ENCODE peak calls at places on chromosomes 12 and 14, in eight cellular contexts. U is left kidney; K is kidney glomerular epithelial cell; F is foreskin fibroblast; Q is T47D; X is HS-5; G is ELF-1; T is naive thymus-derived CD8-positive, alpha-beta T cell. W is an unnamed sample.

GRCh38 chr12:122437656-122438121 is 15.2 kb upstream of the CLIP1 start:
- DNase-seq in U (no peak), K (no peak), F (peak; percentile 91), Q (no peak), X (no peak), G (no peak), T (no peak), W (no peak)

GRCh38 chr12:11630046-11630706 is 19.3 kb upstream of the ETV6 start:
- DNase-seq in U (no peak), K (no peak), F (no peak), Q (no peak), X (no peak), G (no peak), T (no peak), W (no peak)

GRCh38 chr12:45503887-45504286 is 225.6 kb upstream of the ARID2 start:
- DNase-seq in U (no peak), K (no peak), F (no peak), Q (no peak), X (no peak), G (no peak), T (no peak), W (no peak)

GRCh38 chr12:68611094-68611818 is 557 bp downstream of the RAP1B start:
- DNase-seq in U (peak; percentile 82), K (peak; percentile 45), F (peak; percentile 69), Q (peak; percentile 57), X (no peak), G (peak; percentile 70), T (peak; percentile 61), W (no peak)

GRCh38 chr12:51714666-51715065 is 123.6 kb downstream of the SCN8A start:
- DNase-seq in U (no peak), K (no peak), F (peak; percentile 70), Q (no peak), X (peak; percentile 71), G (no peak), T (no peak), W (no peak)

GRCh38 chr12:75783093-75783877 is 248.3 kb downstream of the PHLDA1 start:
- DNase-seq in U (no peak), K (no peak), F (peak; percentile 64), Q (no peak), X (no peak), G (no peak), T (no peak), W (no peak)

GRCh38 chr12:108299980-108300696 is 39.0 kb downstream of the CMKLR1 start:
- DNase-seq in U (no peak), K (no peak), F (no peak), Q (no peak), X (no peak), G (no peak), T (no peak), W (no peak)

GRCh38 chr12:109033239-109034196 is 12.7 kb upstream of the SVOP start:
- DNase-seq in U (peak; percentile 32), K (no peak), F (no peak), Q (peak; percentile 46), X (no peak), G (no peak), T (no peak), W (no peak)

GRCh38 chr14:35687335-35687939 is 121.7 kb downstream of the RALGAPA1 start:
- DNase-seq in U (peak; percentile 67), K (peak; percentile 18), F (peak; percentile 69), Q (peak; percentile 74), X (peak; percentile 30), G (no peak), T (peak; percentile 23), W (no peak)

GRCh38 chr12:16369156-16369555 is 21.7 kb downstream of the MGST1 start:
- DNase-seq in U (no peak), K (no peak), F (peak; percentile 25), Q (no peak), X (no peak), G (no peak), T (no peak), W (no peak)

GRCh38 chr12:8038659-8039114 is 6.2 kb downstream of the FOXJ2 start:
- DNase-seq in U (peak; percentile 90), K (peak; percentile 64), F (peak; percentile 81), Q (no peak), X (no peak), G (peak; percentile 75), T (peak; percentile 34), W (no peak)

GRCh38 chr12:52119398-52120254 is 40.1 kb downstream of the SMIM41 start:
- DNase-seq in U (peak; percentile 87), K (no peak), F (no peak), Q (peak; percentile 91), X (no peak), G (peak; percentile 88), T (peak; percentile 39), W (no peak)

GRCh38 chr12:112705037-112705632 is 86.4 kb upstream of the RPH3A start:
- DNase-seq in U (no peak), K (no peak), F (no peak), Q (peak; percentile 40), X (no peak), G (no peak), T (no peak), W (no peak)

GRCh38 chr12:131684015-131684725 is 26.7 kb upstream of the SFSWAP start:
- DNase-seq in U (no peak), K (no peak), F (no peak), Q (no peak), X (no peak), G (no peak), T (no peak), W (no peak)

GRCh38 chr12:66516133-66516532 is 162.7 kb downstream of the GRIP1 start:
- DNase-seq in U (no peak), K (peak; percentile 12), F (no peak), Q (no peak), X (no peak), G (no peak), T (no peak), W (no peak)

GRCh38 chr12:104207416-104207941 is 8.1 kb upstream of the TXNRD1 start:
- DNase-seq in U (no peak), K (no peak), F (no peak), Q (no peak), X (no peak), G (no peak), T (no peak), W (no peak)

GRCh38 chr14:66099931-66100330 is 386.2 kb upstream of the CCDC196 start:
- DNase-seq in U (no peak), K (no peak), F (no peak), Q (no peak), X (no peak), G (no peak), T (no peak), W (no peak)

GRCh38 chr12:98838282-98838681 is 193.2 kb downstream of the APAF1 start:
- DNase-seq in U (no peak), K (no peak), F (peak; percentile 3), Q (peak; percentile 42), X (no peak), G (peak; percentile 3), T (no peak), W (no peak)

GRCh38 chr12:53820503-53820902 is 68.7 kb upstream of the CISTR start:
- DNase-seq in U (no peak), K (no peak), F (peak; percentile 76), Q (no peak), X (peak; percentile 22), G (no peak), T (no peak), W (no peak)

GRCh38 chr12:132492522-132492921 is 2.6 kb downstream of the FBRSL1 start:
- DNase-seq in U (no peak), K (no peak), F (no peak), Q (no peak), X (no peak), G (no peak), T (no peak), W (no peak)

GRCh38 chr12:6476496-6476895 is 6.0 kb upstream of the VAMP1 start:
- DNase-seq in U (no peak), K (peak; percentile 73), F (peak; percentile 75), Q (peak; percentile 34), X (no peak), G (peak; percentile 22), T (no peak), W (no peak)

GRCh38 chr12:31589896-31590729 is 823 bp downstream of the DENND5B start:
- DNase-seq in U (peak; percentile 90), K (peak; percentile 48), F (peak; percentile 81), Q (peak; percentile 60), X (no peak), G (peak; percentile 76), T (no peak), W (no peak)

GRCh38 chr14:74510211-74510931 is 16.8 kb downstream of the ISCA2 start:
- DNase-seq in U (peak; percentile 41), K (no peak), F (peak; percentile 62), Q (no peak), X (no peak), G (peak; percentile 89), T (no peak), W (no peak)

GRCh38 chr12:113537041-113537750 is 65.5 kb upstream of the LHX5 start:
- DNase-seq in U (no peak), K (no peak), F (no peak), Q (peak; percentile 12), X (no peak), G (no peak), T (no peak), W (no peak)

W was measured in epithelial cell of prostate.